ENCODE peak calls at places on chromosomes 7 and 10, in ten cellular contexts. U, O, V, J, I, X, Y, R, T and D are unnamed samples.

GRCh38 chr7:55056577-55057480 is 38.0 kb downstream of the EGFR start:
- DNase-seq in U (no peak), O (no peak), V (no peak), J (peak), I (no peak), X (no peak), Y (no peak), R (no peak), T (no peak), D (no peak)

GRCh38 chr10:93386496-93387369 is 95.4 kb downstream of the MYOF start:
- DNase-seq in U (no peak), O (no peak), V (no peak), J (peak), I (peak), X (no peak), Y (peak), R (no peak), T (no peak), D (no peak)

GRCh38 chr10:82318533-82318932 is 443.5 kb downstream of the NRG3 start:
- DNase-seq in U (no peak), O (no peak), V (no peak), J (no peak), I (no peak), X (no peak), Y (no peak), R (no peak), T (no peak), D (no peak)

GRCh38 chr10:93416824-93417223 is 65.3 kb downstream of the MYOF start:
- DNase-seq in U (no peak), O (no peak), V (no peak), J (no peak), I (no peak), X (no peak), Y (no peak), R (no peak), T (no peak), D (no peak)

GRCh38 chr10:35633006-35633980 is 8.8 kb downstream of the FZD8 start:
- DNase-seq in U (peak), O (no peak), V (no peak), J (no peak), I (no peak), X (no peak), Y (no peak), R (no peak), T (no peak), D (no peak)

GRCh38 chr7:98754041-98754479 is 115.8 kb downstream of the TMEM130 start:
- DNase-seq in U (peak), O (no peak), V (no peak), J (no peak), I (peak), X (no peak), Y (no peak), R (no peak), T (no peak), D (no peak)

GRCh38 chr10:33233191-33233590 is 101.3 kb downstream of the NRP1 start:
- DNase-seq in U (no peak), O (no peak), V (no peak), J (no peak), I (no peak), X (no peak), Y (no peak), R (no peak), T (no peak), D (no peak)

GRCh38 chr10:84177541-84178386 is 4.2 kb downstream of the GPR15LG start:
- DNase-seq in U (no peak), O (no peak), V (peak), J (no peak), I (no peak), X (no peak), Y (no peak), R (peak), T (no peak), D (peak)

GRCh38 chr7:45982912-45983719 is 62.0 kb upstream of the IGFBP3 start:
- DNase-seq in U (no peak), O (no peak), V (no peak), J (no peak), I (no peak), X (no peak), Y (no peak), R (no peak), T (no peak), D (peak)

GRCh38 chr7:131921016-131921415 is 364.6 kb upstream of the PODXL start:
- DNase-seq in U (no peak), O (no peak), V (no peak), J (no peak), I (peak), X (no peak), Y (no peak), R (no peak), T (no peak), D (no peak)

GRCh38 chr7:70406419-70407189 is 725.3 kb upstream of the GALNT17 start:
- DNase-seq in U (no peak), O (no peak), V (no peak), J (no peak), I (no peak), X (no peak), Y (no peak), R (no peak), T (no peak), D (no peak)

GRCh38 chr10:27742195-27742925 is 3.3 kb downstream of the MKX start:
- DNase-seq in U (peak), O (peak), V (peak), J (peak), I (peak), X (peak), Y (peak), R (peak), T (peak), D (peak)

GRCh38 chr10:129621694-129622093 is 154.7 kb downstream of the MGMT start:
- DNase-seq in U (peak), O (no peak), V (no peak), J (peak), I (peak), X (no peak), Y (no peak), R (no peak), T (no peak), D (no peak)

GRCh38 chr10:103781329-103782061 is 73.9 kb downstream of the SH3PXD2A start:
- DNase-seq in U (peak), O (no peak), V (no peak), J (peak), I (peak), X (no peak), Y (no peak), R (no peak), T (no peak), D (no peak)

GRCh38 chr7:55588379-55588699 is 16.0 kb upstream of the VOPP1 start:
- DNase-seq in U (no peak), O (no peak), V (no peak), J (no peak), I (no peak), X (no peak), Y (no peak), R (no peak), T (no peak), D (no peak)

GRCh38 chr7:4156190-4156589 is 525.9 kb upstream of the FOXK1 start:
- DNase-seq in U (no peak), O (no peak), V (no peak), J (no peak), I (no peak), X (no peak), Y (no peak), R (no peak), T (no peak), D (no peak)

GRCh38 chr7:1604383-1604782 is 34.6 kb upstream of the PSMG3 start:
- DNase-seq in U (no peak), O (no peak), V (no peak), J (no peak), I (no peak), X (no peak), Y (no peak), R (no peak), T (no peak), D (no peak)